ENCODE peak calls at places on chromosomes 3 and 15, in six cellular contexts. A, K, F, Q, N and B are unnamed samples.

GRCh38 chr3:191686626-191687025 is 225.7 kb downstream of the PYDC2 start:
- DNase-seq in Q (no peak), A (no peak), F (no peak), N (no peak), K (no peak), B (no peak)

GRCh38 chr3:119222400-119222799 is 18.3 kb downstream of the B4GALT4 start:
- DNase-seq in Q (no peak), A (no peak), K (no peak), N (no peak), F (no peak), B (no peak)

GRCh38 chr3:147369231-147369630 is 37.1 kb downstream of the ZIC4 start:
- DNase-seq in A (no peak), K (no peak), F (no peak), Q (no peak), N (no peak), B (no peak)

GRCh38 chr3:28243424-28244106 is 2.1 kb downstream of the CMC1 start:
- DNase-seq in F (no peak), K (no peak), N (no peak), Q (no peak), A (no peak), B (no peak)

GRCh38 chr15:89307046-89307587 is 27.5 kb downstream of the POLG start:
- DNase-seq in A (no peak), F (no peak), N (no peak), Q (no peak), K (no peak), B (no peak)

GRCh38 chr3:70539908-70540307 is 227.5 kb upstream of the MDFIC2 start:
- DNase-seq in A (no peak), N (no peak), Q (no peak), F (no peak), K (no peak), B (no peak)

GRCh38 chr15:88894819-88895767 is at the start of gene HAPLN3:
- DNase-seq in A (peak; percentile 32), N (peak; percentile 81), Q (no peak), F (no peak), K (no peak), B (no peak)

GRCh38 chr3:5002174-5002870 is 23.1 kb downstream of the BHLHE40 start:
- DNase-seq in A (no peak), N (peak; percentile 85), F (no peak), Q (no peak), K (no peak), B (no peak)

GRCh38 chr3:9347887-9348286 is 15.0 kb upstream of the THUMPD3 start:
- DNase-seq in K (no peak), Q (no peak), A (no peak), N (no peak), F (no peak), B (no peak)

GRCh38 chr3:48663489-48664312 is 1.0 kb upstream of the CELSR3 start:
- DNase-seq in K (peak; percentile 63), N (peak; percentile 100), A (peak; percentile 90), F (peak; percentile 93), Q (peak; percentile 88), B (peak; percentile 98)
- H3K9me3 ChIP-seq in K (no peaks in the 10 kb centered on the region), N (peaks cover 8% of the 10 kb centered on the region), A (no peaks in the 10 kb centered on the region), F (no peaks in the 10 kb centered on the region), Q (no peaks in the 10 kb centered on the region), B (no peaks in the 10 kb centered on the region)

DNA sequence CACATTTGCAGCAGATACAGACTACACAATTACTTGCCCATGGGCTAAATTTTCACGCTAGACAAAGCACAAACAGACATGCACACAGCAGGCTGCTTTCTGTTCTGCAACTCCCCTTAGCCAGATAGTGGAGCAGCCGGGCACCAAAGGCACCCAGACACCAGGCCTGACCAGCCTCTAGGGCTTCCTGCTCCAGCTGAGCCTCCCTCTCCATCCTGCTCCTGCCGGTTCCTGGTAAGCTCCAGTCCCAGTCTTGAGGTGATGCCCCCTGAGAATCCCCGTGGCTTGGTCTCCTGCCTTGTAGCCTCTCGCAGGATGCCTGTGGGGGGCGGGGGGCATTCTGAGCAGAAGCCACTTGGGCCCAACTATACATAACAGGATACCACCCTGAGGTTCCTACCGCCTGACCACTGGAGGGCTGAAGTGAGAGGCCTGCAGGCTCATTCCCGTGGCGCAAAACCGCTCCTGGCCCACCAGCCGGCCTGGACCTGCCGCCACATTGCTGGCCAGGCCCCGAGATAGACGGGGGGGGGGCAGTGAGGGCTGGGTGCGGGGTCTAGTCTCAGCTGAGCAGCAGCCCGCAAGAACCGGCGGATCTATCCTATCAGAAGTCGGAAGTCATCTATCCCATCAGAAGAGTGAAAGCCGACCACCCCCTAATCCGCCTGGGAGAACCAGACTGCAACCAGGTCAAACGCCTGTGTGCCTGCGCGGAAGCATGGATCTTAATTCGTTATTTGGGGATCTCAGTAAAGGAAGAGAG is 3.9 kb downstream of the FOXL2 start:
- DNase-seq in N (peak; percentile 80), A (no peak), K (no peak), Q (no peak), F (no peak), B (no peak)
- H3K4me1 ChIP-seq in N (peaks cover 8% of the 10 kb centered on the region), A (peaks cover 18% of the 10 kb centered on the region), K (peaks cover 57% of the 10 kb centered on the region), Q (peaks cover 44% of the 10 kb centered on the region), F (peaks cover 44% of the 10 kb centered on the region), B (no peaks in the 10 kb centered on the region)

GRCh38 chr3:61353353-61353752 is 102.1 kb upstream of the FHIT start:
- DNase-seq in A (no peak), Q (no peak), K (no peak), N (no peak), F (no peak), B (no peak)

GRCh38 chr3:61354604-61355003 is 103.4 kb upstream of the FHIT start:
- DNase-seq in K (no peak), F (no peak), N (no peak), A (no peak), Q (no peak), B (no peak)

GRCh38 chr3:61357902-61358301 is 106.7 kb upstream of the FHIT start:
- DNase-seq in K (no peak), A (no peak), Q (no peak), N (no peak), F (no peak), B (no peak)

GRCh38 chr3:61356678-61357077 is 105.4 kb upstream of the FHIT start:
- DNase-seq in N (no peak), Q (no peak), F (no peak), K (no peak), A (no peak), B (no peak)

GRCh38 chr3:61352300-61352699 is 101.0 kb upstream of the FHIT start:
- DNase-seq in Q (no peak), N (no peak), F (no peak), K (no peak), A (no peak), B (no peak)
- H3K9me3 ChIP-seq in Q (no peaks in the 10 kb centered on the region), N (no peaks in the 10 kb centered on the region), F (no peaks in the 10 kb centered on the region), K (no peaks in the 10 kb centered on the region), A (no peaks in the 10 kb centered on the region), B (no peaks in the 10 kb centered on the region)

DNA sequence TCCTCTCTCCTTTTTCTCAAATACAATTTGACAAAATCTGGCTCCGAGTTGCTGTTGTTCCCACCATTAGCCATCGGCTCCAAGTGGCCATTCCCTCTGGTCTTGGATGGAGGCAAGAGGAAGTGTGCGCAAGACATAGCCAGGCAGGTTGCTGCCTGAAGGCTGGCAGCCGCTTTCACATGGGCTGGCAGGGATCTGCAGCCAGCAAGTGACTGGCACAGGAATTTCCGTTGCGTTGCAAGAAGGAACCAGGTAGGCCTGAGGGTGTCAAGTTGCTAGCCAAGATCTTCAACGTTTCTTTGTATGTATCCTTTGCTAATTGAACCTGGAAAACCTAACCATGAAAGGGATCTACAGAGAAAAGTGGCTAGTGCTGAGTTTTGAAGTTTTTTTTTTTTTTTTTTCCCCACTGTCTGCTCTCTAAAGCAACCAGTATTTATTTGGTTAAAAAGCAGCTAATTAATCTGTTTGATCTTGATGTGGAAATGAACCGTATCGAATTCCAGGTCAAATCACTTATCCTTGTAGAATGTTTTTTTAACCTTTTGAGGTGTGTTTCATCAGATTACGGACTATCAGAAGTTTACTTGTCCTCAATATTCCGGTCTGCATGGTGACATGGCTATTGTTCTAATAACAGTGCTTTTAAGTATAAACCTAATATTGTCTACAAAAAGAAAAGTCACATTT is 117.1 kb downstream of the FNDC3B start:
- DNase-seq in K (no peak), A (no peak), Q (no peak), F (peak; percentile 73), N (peak; percentile 68), B (no peak)
- H3K4me1 ChIP-seq in K (peaks cover 65% of the 10 kb centered on the region), A (no peaks in the 10 kb centered on the region), Q (peaks cover 41% of the 10 kb centered on the region), F (peaks cover 51% of the 10 kb centered on the region), N (peaks cover 23% of the 10 kb centered on the region), B (no peaks in the 10 kb centered on the region)

DNA sequence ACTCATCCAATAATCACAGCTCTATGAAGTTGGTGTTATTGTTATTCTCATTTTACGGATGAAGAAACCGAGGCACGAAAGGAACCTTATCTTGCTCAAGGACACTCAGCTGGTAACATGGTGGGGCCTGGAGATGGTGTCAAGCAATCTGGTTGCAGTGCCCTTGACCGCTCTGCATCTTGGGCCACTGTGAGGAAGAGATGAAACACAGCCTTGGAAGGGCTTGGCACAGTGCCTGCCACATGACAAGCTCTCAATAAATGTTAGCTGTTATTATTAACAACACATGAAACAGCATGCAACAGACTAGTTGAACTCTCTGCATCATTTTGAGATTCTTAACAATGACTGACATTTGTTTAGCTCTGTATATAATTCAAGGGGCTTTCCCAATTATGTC is 10.1 kb upstream of the ITGA11 start:
- DNase-seq in A (no peak), F (no peak), N (peak; percentile 20), Q (no peak), K (no peak), B (peak; percentile 58)
- H3K9me3 ChIP-seq in A (no peaks in the 10 kb centered on the region), F (no peaks in the 10 kb centered on the region), N (no peaks in the 10 kb centered on the region), Q (no peaks in the 10 kb centered on the region), K (no peaks in the 10 kb centered on the region), B (no peaks in the 10 kb centered on the region)

DNA sequence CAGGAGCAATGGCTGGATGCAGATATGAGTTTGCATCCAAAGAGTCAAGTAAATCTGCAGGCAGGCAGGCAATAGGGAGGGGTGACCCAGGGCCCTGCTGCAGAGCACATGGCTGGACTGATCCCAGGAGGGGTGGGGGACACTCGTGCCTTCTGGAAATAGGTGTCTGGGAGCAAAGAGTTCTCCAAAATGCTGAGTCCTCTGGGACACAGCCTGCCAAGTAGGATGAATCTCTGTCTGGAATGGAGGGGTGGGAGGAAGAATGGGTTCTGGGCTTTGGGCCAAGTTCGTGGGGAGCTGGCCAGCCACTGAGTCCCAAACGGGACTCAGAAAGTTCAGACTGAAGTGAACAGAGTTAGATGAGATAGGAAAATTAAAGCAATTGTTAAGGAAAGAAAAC is 214.5 kb downstream of the MTHFS start:
- DNase-seq in N (no peak), A (no peak), K (no peak), Q (no peak), F (no peak), B (no peak)
- H3K4me1 ChIP-seq in N (no peaks in the 10 kb centered on the region), A (no peaks in the 10 kb centered on the region), K (no peaks in the 10 kb centered on the region), Q (no peaks in the 10 kb centered on the region), F (no peaks in the 10 kb centered on the region), B (peaks cover 11% of the 10 kb centered on the region)

DNA sequence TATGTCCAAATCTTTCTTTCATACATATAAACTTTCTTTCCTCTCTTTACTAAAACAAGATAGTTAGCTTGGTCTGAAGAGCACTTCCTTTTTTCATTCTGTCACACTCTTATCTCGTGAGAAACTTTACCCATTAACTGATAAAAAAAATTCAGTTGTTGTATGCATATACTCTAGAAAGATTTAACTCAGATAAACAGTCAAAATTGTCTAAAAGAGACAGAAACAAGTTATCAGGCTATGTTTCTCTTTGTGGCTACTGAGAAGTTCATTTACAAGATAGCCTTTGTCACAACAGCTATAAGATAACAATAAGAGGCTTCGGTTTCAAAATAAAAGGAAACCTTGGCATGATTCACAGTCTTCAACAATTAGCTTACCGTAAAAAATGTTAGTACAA is 235.7 kb upstream of the ATP10A start:
- DNase-seq in A (no peak), K (no peak), N (no peak), Q (no peak), F (no peak), B (no peak)
- H3K9me3 ChIP-seq in A (no peaks in the 10 kb centered on the region), K (no peaks in the 10 kb centered on the region), N (no peaks in the 10 kb centered on the region), Q (no peaks in the 10 kb centered on the region), F (no peaks in the 10 kb centered on the region), B (no peaks in the 10 kb centered on the region)

GRCh38 chr15:45674646-45675045 is 39.8 kb downstream of the SQOR start:
- DNase-seq in F (no peak), A (no peak), N (no peak), Q (no peak), K (no peak), B (no peak)
- H3K4me1 ChIP-seq in F (peaks cover 4% of the 10 kb centered on the region), A (no peaks in the 10 kb centered on the region), N (no peaks in the 10 kb centered on the region), Q (no peaks in the 10 kb centered on the region), K (no peaks in the 10 kb centered on the region), B (no peaks in the 10 kb centered on the region)